ENCODE peak calls at places on chromosomes 13 and 19, in four cellular contexts. One of them, this sample, is unnamed.

GRCh38 chr13:82370306-82370705 is 1512.0 kb downstream of the SLITRK1 start:
- DNase-seq in body of pancreas: no peak
- DNase-seq in left ventricle myocardium inferior: no peak
- DNase-seq in ovary: no peak
- DNase-seq in this sample: no peak

GRCh38 chr13:43749503-43749902 is 37.3 kb downstream of the ENOX1 start:
- DNase-seq in body of pancreas: no peak
- DNase-seq in ovary: no peak
- DNase-seq in left ventricle myocardium inferior: no peak
- DNase-seq in this sample: no peak

GRCh38 chr13:98998831-98999634 is 21.2 kb upstream of the DOCK9 start:
- DNase-seq in left ventricle myocardium inferior: no peak
- DNase-seq in body of pancreas: no peak
- DNase-seq in ovary: no peak
- DNase-seq in this sample: peak; percentile 59

GRCh38 chr13:90416519-90416918 is 931.0 kb upstream of the MIR17HG start:
- DNase-seq in left ventricle myocardium inferior: no peak
- DNase-seq in body of pancreas: no peak
- DNase-seq in ovary: no peak
- DNase-seq in this sample: no peak

GRCh38 chr13:104949840-104950805 is 1585.3 kb downstream of the EFNB2 start:
- DNase-seq in body of pancreas: no peak
- DNase-seq in left ventricle myocardium inferior: no peak
- DNase-seq in ovary: no peak
- DNase-seq in this sample: no peak

GRCh38 chr19:53158119-53158656 is 665 bp downstream of the ZNF347 start:
- DNase-seq in body of pancreas: peak; percentile 40
- DNase-seq in ovary: peak; percentile 29
- DNase-seq in left ventricle myocardium inferior: peak; percentile 32
- DNase-seq in this sample: peak; percentile 48

GRCh38 chr19:28264556-28264955 is 948.4 kb downstream of the UQCRFS1 start:
- DNase-seq in ovary: no peak
- DNase-seq in left ventricle myocardium inferior: no peak
- DNase-seq in body of pancreas: no peak
- DNase-seq in this sample: no peak

GRCh38 chr13:88068975-88069374 is 397.8 kb downstream of the SLITRK5 start:
- DNase-seq in left ventricle myocardium inferior: no peak
- DNase-seq in body of pancreas: peak; percentile 5
- DNase-seq in ovary: no peak
- DNase-seq in this sample: peak; percentile 65

GRCh38 chr13:33208290-33208990 is 77.1 kb downstream of the STARD13 start:
- DNase-seq in left ventricle myocardium inferior: no peak
- DNase-seq in ovary: no peak
- DNase-seq in body of pancreas: no peak
- DNase-seq in this sample: no peak

GRCh38 chr19:17797397-17798201 is 2.7 kb downstream of the B3GNT3 start:
- DNase-seq in left ventricle myocardium inferior: no peak
- DNase-seq in ovary: no peak
- DNase-seq in body of pancreas: peak; percentile 74
- DNase-seq in this sample: no peak

GRCh38 chr13:113061796-113062425 is 43.7 kb upstream of the F7 start:
- DNase-seq in ovary: no peak
- DNase-seq in left ventricle myocardium inferior: no peak
- DNase-seq in body of pancreas: no peak
- DNase-seq in this sample: no peak

DNA sequence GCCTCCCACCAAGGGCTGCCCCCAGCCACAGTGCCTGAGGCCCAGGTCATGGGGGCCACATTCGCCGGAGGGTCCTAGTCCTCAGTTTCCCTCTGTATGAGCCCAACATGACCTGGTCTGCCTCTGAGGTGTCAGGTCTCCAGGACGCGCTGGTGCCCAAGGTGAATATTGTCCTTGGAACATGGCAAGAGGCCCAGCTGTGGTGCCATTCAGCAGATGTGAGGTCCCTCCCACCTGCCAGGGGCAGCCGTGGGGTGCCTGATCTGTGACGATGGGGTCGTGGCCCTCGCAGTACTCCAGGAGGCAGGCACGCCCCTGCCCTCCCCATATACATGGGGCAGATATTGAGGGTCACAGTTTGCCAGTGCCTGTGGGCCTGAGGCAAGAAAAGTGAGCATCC is 151.9 kb downstream of the KDM4B start:
- DNase-seq in ovary: no peak
- DNase-seq in body of pancreas: no peak
- DNase-seq in left ventricle myocardium inferior: no peak
- DNase-seq in this sample: no peak
- H3K36me3 ChIP-seq in ovary: no peaks in the 10 kb centered on the region
- H3K36me3 ChIP-seq in body of pancreas: no peaks in the 10 kb centered on the region
- H3K36me3 ChIP-seq in left ventricle myocardium inferior: peaks cover 52% of the 10 kb centered on the region
- H3K36me3 ChIP-seq in this sample: peaks cover 34% of the 10 kb centered on the region

DNA sequence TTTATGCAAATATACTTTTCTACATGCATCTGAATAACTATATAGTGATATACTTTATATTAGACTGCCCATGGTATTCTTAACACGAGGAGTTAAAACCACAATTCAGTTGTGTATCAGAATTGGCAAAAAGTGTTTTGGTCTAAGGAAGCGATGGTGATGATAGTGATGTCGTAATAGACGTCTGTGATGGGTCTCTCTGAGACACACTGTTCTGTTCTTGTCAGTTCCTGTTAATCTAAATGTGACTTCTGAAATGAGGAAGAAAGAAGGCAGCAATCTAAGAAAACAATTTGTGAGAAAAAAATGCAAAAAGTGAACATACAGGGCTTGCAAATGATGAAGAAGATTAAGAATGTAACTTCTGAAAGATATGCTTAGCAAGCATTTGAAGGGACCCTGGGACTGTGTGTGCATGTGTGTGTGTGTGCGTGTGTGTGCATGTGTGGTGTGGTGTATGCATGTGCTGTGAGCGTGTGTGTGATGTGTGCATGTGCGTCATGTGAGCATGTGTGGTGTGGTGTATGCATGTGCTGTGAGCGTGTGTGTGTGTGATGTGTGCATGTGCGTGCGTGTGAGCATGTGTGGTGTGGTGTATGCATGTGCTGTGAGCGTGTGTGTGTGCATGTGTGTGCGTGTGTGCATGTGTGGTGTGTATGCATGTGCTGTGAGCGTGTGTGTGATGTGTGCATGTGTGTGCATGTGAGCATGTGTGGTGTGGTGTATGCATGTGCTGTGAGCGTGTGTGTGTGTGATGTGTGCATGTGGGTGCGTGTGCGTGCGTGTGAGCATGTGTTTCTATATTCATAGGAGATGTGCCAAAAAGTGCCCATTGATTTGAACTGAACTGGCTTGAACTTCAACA is 131.8 kb downstream of the IRS2 start:
- DNase-seq in left ventricle myocardium inferior: no peak
- DNase-seq in body of pancreas: no peak
- DNase-seq in ovary: no peak
- DNase-seq in this sample: no peak
- H3K27ac ChIP-seq in left ventricle myocardium inferior: peak overlapping the region; percentile 74
- H3K27ac ChIP-seq in body of pancreas: peak overlapping the region; percentile 41
- H3K27ac ChIP-seq in ovary: no peak overlapping the region
- H3K27ac ChIP-seq in this sample: no peak overlapping the region

GRCh38 chr19:1882089-1882785 is 3.1 kb downstream of the ABHD17A start:
- DNase-seq in body of pancreas: no peak
- DNase-seq in left ventricle myocardium inferior: no peak
- DNase-seq in ovary: no peak
- DNase-seq in this sample: no peak
- H3K4me3 ChIP-seq in body of pancreas: no peak overlapping the region
- H3K4me3 ChIP-seq in left ventricle myocardium inferior: peak overlapping the region; percentile 85
- H3K4me3 ChIP-seq in ovary: no peak overlapping the region
- H3K4me3 ChIP-seq in this sample: no peak overlapping the region

DNA sequence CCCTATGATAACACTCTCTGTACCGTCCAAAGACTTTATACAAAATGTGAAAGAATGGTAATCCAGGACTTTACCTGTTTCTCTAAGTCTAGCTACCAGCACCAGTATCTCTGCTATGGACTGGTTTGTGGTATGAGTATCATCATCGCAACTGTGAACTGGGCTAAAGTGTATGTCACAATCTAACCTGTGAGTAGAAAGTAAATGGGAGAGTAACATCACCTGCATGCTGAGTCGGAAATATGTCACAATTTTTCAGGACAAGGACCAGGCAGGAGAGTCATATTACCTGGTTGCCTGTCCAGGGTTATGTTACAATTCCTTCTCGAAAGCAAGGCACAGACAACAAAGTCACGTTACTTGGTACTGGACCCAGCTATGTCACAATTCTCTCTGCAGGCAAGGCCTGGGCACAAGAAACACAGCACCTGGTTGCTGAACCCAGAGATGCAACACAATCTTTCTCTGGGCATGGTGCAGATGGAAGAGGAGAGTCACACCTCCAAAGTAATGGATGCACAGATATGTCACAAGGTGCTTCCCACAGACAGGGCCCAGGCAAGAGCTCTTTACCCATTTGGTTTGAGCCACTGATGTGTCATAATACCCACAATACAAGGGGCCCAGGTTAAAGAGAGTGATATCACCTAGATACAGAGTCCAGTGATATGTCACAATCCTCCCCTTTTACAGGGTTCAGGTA is 5.2 kb upstream of the ZNF43 start:
- DNase-seq in body of pancreas: no peak
- DNase-seq in ovary: no peak
- DNase-seq in left ventricle myocardium inferior: no peak
- DNase-seq in this sample: no peak
- H3K36me3 ChIP-seq in body of pancreas: no peaks in the 10 kb centered on the region
- H3K36me3 ChIP-seq in ovary: no peaks in the 10 kb centered on the region
- H3K36me3 ChIP-seq in left ventricle myocardium inferior: peaks cover 48% of the 10 kb centered on the region
- H3K36me3 ChIP-seq in this sample: peaks cover 81% of the 10 kb centered on the region

GRCh38 chr19:13979224-13979623 is 26.9 kb downstream of the RFX1 start:
- DNase-seq in ovary: no peak
- DNase-seq in body of pancreas: no peak
- DNase-seq in left ventricle myocardium inferior: no peak
- DNase-seq in this sample: no peak
- H3K27ac ChIP-seq in ovary: peak overlapping the region; percentile 62
- H3K27ac ChIP-seq in body of pancreas: no peak overlapping the region
- H3K27ac ChIP-seq in left ventricle myocardium inferior: peak overlapping the region; percentile 91
- H3K27ac ChIP-seq in this sample: no peak overlapping the region

This sample was measured in WERI-Rb-1.